ENCODE peak calls at places on chromosomes 1 and 21, in eight cellular contexts. W, J, U, F, S, V, A and D are unnamed samples. For H3K9me3, the result is how much of the 10 kb centered on the place peaks cover.

GRCh38 chr1:81220614-81221071 is 580.1 kb upstream of the ADGRL2 start:
- DNase-seq in W (no peak), J (no peak), U (no peak), F (peak), S (no peak), V (no peak), A (no peak), D (no peak)

GRCh38 chr21:16079830-16080229 is 350.0 kb downstream of the USP25 start:
- DNase-seq in W (no peak), J (no peak), U (no peak), F (no peak), S (no peak), V (no peak), A (no peak), D (no peak)

GRCh38 chr1:246698466-246699094 is 25.6 kb upstream of the SCCPDH start:
- DNase-seq in W (peak), J (no peak), U (no peak), F (no peak), S (no peak), V (no peak), A (no peak), D (no peak)

GRCh38 chr1:230011333-230012092 is 55.5 kb upstream of the GALNT2 start:
- DNase-seq in W (no peak), J (no peak), U (no peak), F (no peak), S (no peak), V (no peak), A (no peak), D (no peak)

GRCh38 chr1:47941609-47942237 is 55.5 kb downstream of the TRABD2B start:
- DNase-seq in W (no peak), J (no peak), U (no peak), F (no peak), S (no peak), V (no peak), A (no peak), D (no peak)

GRCh38 chr1:223776075-223776814 is 63.9 kb downstream of the CAPN2 start:
- DNase-seq in W (peak), J (no peak), U (peak), F (no peak), S (no peak), V (no peak), A (no peak), D (peak)

GRCh38 chr1:31809698-31810097 is 6.1 kb downstream of the SPOCD1 start:
- DNase-seq in W (no peak), J (no peak), U (no peak), F (peak), S (no peak), V (no peak), A (no peak), D (no peak)

GRCh38 chr1:212030936-212031528 is 4.3 kb downstream of the INTS7 start:
- DNase-seq in W (no peak), J (no peak), U (no peak), F (no peak), S (no peak), V (no peak), A (no peak), D (no peak)

GRCh38 chr1:163747261-163747660 is 425.5 kb downstream of the NUF2 start:
- DNase-seq in W (no peak), J (no peak), U (no peak), F (no peak), S (peak), V (no peak), A (no peak), D (no peak)

GRCh38 chr1:163747855-163748254 is 426.1 kb downstream of the NUF2 start:
- DNase-seq in W (no peak), J (no peak), U (no peak), F (no peak), S (peak), V (no peak), A (no peak), D (no peak)

GRCh38 chr1:163745204-163745603 is 423.4 kb downstream of the NUF2 start:
- DNase-seq in W (no peak), J (no peak), U (no peak), F (no peak), S (no peak), V (no peak), A (no peak), D (no peak)

GRCh38 chr1:163744488-163744887 is 422.7 kb downstream of the NUF2 start:
- DNase-seq in W (no peak), J (no peak), U (no peak), F (no peak), S (no peak), V (no peak), A (no peak), D (no peak)
- H3K9me3 ChIP-seq in W (under half), J (under half), U (under half), F (under half), S (under half), V (under half), A (under half), D (under half)

DNA sequence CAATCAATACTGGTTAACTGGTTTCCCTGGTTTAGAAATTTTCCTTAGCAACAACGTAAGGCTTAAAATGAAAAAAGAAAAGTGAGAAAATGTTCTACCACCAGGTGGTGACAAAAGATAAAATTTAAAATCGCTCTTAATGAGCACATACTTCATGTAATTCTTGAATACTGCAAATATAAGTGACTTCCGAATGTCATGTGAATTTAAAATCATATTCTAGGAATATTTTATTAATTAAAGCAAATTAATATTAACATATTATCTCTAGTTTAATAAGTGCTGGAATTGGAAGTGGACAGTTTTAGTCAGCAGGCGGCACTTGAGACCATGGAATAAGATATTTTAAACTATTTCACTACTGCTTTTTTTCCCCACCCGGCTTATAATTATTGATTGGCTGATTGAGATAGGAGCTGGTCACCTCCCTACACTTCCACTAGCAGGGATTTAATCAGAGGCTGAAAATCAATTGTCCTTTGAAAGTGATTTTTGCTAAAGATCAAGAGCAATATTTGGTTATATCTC is 5.0 kb upstream of the ADAMTS1 start:
- DNase-seq in W (no peak), J (no peak), U (no peak), F (no peak), S (peak), V (no peak), A (no peak), D (no peak)
- TF ChIP-seq CTCF in W (peak), J (peak), U (peak), F (peak), S (peak), V (peak), A (no peak), D (peak)

GRCh38 chr1:201667479-201667878 is 128.6 kb downstream of the NAV1 start:
- DNase-seq in W (no peak), J (no peak), U (no peak), F (no peak), S (no peak), V (no peak), A (no peak), D (no peak)
- H3K9me3 ChIP-seq in W (under half), J (under half), U (under half), F (under half), S (under half), V (under half), A (under half), D (under half)

DNA sequence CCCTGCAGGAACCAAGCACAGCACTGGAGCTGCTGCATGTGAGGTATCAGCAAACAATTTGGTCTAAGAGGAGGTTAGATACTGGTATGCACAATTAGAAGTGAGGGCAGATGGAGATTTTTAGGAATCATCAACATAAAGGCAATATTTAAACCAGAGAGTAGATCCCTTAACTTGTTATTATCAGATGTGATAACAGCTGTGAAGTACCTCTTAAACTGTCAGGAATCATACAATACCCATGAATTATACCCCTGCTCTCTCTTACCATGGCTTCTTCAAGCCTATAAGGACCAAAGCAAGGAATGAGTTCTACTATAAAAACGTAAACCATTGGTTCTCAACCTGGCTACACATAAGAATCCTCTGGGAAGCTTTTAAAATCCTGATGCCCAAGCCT is 3.9 kb downstream of the BCAR3 start:
- DNase-seq in W (no peak), J (no peak), U (no peak), F (no peak), S (no peak), V (no peak), A (no peak), D (no peak)
- TF ChIP-seq CTCF in W (no peak), J (no peak), U (no peak), F (no peak), S (no peak), V (no peak), A (no peak), D (no peak)

GRCh38 chr1:176216031-176216430 is 8.9 kb upstream of the COP1 start:
- DNase-seq in W (no peak), J (no peak), U (no peak), F (no peak), S (no peak), V (no peak), A (no peak), D (no peak)
- H3K9me3 ChIP-seq in W (under half), J (under half), U (under half), F (under half), S (under half), V (under half), A (under half), D (under half)

GRCh38 chr1:151790071-151790939 is at the start of gene TDRKH:
- DNase-seq in W (peak), J (peak), U (peak), F (peak), S (peak), V (peak), A (peak), D (peak)
- TF ChIP-seq CTCF in W (peak), J (peak), U (peak), F (peak), S (peak), V (peak), A (no peak), D (peak)

GRCh38 chr1:73626326-73626725 is 571.6 kb downstream of the LRRIQ3 start:
- DNase-seq in W (no peak), J (no peak), U (peak), F (no peak), S (no peak), V (no peak), A (no peak), D (no peak)

GRCh38 chr1:73623946-73624345 is 574.0 kb downstream of the LRRIQ3 start:
- DNase-seq in W (no peak), J (no peak), U (no peak), F (no peak), S (no peak), V (no peak), A (no peak), D (no peak)

GRCh38 chr1:73627723-73628122 is 570.3 kb downstream of the LRRIQ3 start:
- DNase-seq in W (no peak), J (no peak), U (no peak), F (no peak), S (peak), V (no peak), A (no peak), D (no peak)
- H3K9me3 ChIP-seq in W (under half), J (under half), U (under half), F (under half), S (under half), V (under half), A (under half), D (under half)